ENCODE peak calls at places on chromosomes 13 and 19, in ten cellular contexts. One of them, this sample, is unnamed.

GRCh38 chr13:26518433-26519084 is 38.9 kb upstream of the WASF3 start:
- DNase-seq in body of pancreas: no peak
- DNase-seq in Peyer's patch: no peak
- DNase-seq in heart left ventricle: no peak
- DNase-seq in esophagus muscularis mucosa: no peak
- DNase-seq in suprapubic skin: no peak
- DNase-seq in IMR-90: no peak
- DNase-seq in sigmoid colon: no peak
- DNase-seq in stomach: no peak
- DNase-seq in HCT116: no peak
- DNase-seq in this sample: no peak

GRCh38 chr19:18597809-18598660 is 8.6 kb downstream of the CRLF1 start:
- DNase-seq in body of pancreas: no peak
- DNase-seq in Peyer's patch: no peak
- DNase-seq in heart left ventricle: no peak
- DNase-seq in esophagus muscularis mucosa: no peak
- DNase-seq in suprapubic skin: no peak
- DNase-seq in IMR-90: no peak
- DNase-seq in sigmoid colon: no peak
- DNase-seq in stomach: no peak
- DNase-seq in HCT116: no peak
- DNase-seq in this sample: no peak

GRCh38 chr19:22517496-22518411 is 95.6 kb upstream of the ZNF98 start:
- DNase-seq in body of pancreas: no peak
- DNase-seq in Peyer's patch: no peak
- DNase-seq in heart left ventricle: no peak
- DNase-seq in esophagus muscularis mucosa: no peak
- DNase-seq in suprapubic skin: no peak
- DNase-seq in IMR-90: no peak
- DNase-seq in sigmoid colon: no peak
- DNase-seq in stomach: no peak
- DNase-seq in HCT116: no peak
- DNase-seq in this sample: peak; percentile 45

GRCh38 chr19:49340865-49341718 is 5.9 kb downstream of the CD37 start:
- DNase-seq in body of pancreas: no peak
- DNase-seq in Peyer's patch: no peak
- DNase-seq in heart left ventricle: no peak
- DNase-seq in esophagus muscularis mucosa: no peak
- DNase-seq in suprapubic skin: no peak
- DNase-seq in IMR-90: no peak
- DNase-seq in sigmoid colon: peak; percentile 63
- DNase-seq in stomach: no peak
- DNase-seq in HCT116: no peak
- DNase-seq in this sample: peak; percentile 77

GRCh38 chr19:52991021-52991420 is 22.7 kb upstream of the ERVV-1 start:
- DNase-seq in body of pancreas: no peak
- DNase-seq in Peyer's patch: no peak
- DNase-seq in heart left ventricle: no peak
- DNase-seq in esophagus muscularis mucosa: no peak
- DNase-seq in suprapubic skin: no peak
- DNase-seq in IMR-90: no peak
- DNase-seq in sigmoid colon: no peak
- DNase-seq in stomach: no peak
- DNase-seq in HCT116: no peak
- DNase-seq in this sample: no peak

GRCh38 chr19:58398087-58398486 is 2.6 kb downstream of the RNF225 start:
- DNase-seq in body of pancreas: no peak
- DNase-seq in Peyer's patch: no peak
- DNase-seq in heart left ventricle: no peak
- DNase-seq in esophagus muscularis mucosa: no peak
- DNase-seq in suprapubic skin: no peak
- DNase-seq in IMR-90: no peak
- DNase-seq in sigmoid colon: peak; percentile 32
- DNase-seq in stomach: no peak
- DNase-seq in HCT116: no peak
- DNase-seq in this sample: no peak

GRCh38 chr19:3407556-3408516 is 41.5 kb downstream of the NFIC start:
- DNase-seq in body of pancreas: peak; percentile 72
- DNase-seq in Peyer's patch: no peak
- DNase-seq in heart left ventricle: peak; percentile 70
- DNase-seq in esophagus muscularis mucosa: no peak
- DNase-seq in suprapubic skin: no peak
- DNase-seq in IMR-90: no peak
- DNase-seq in sigmoid colon: peak; percentile 88
- DNase-seq in stomach: peak; percentile 53
- DNase-seq in HCT116: no peak
- DNase-seq in this sample: no peak

GRCh38 chr13:33299626-33300025 is 14.1 kb upstream of the STARD13 start:
- DNase-seq in body of pancreas: no peak
- DNase-seq in Peyer's patch: no peak
- DNase-seq in heart left ventricle: no peak
- DNase-seq in esophagus muscularis mucosa: no peak
- DNase-seq in suprapubic skin: no peak
- DNase-seq in IMR-90: no peak
- DNase-seq in sigmoid colon: no peak
- DNase-seq in stomach: no peak
- DNase-seq in HCT116: no peak
- DNase-seq in this sample: no peak

GRCh38 chr13:42176286-42176685 is 95.7 kb upstream of the AKAP11 start:
- DNase-seq in body of pancreas: no peak
- DNase-seq in Peyer's patch: no peak
- DNase-seq in heart left ventricle: no peak
- DNase-seq in esophagus muscularis mucosa: no peak
- DNase-seq in suprapubic skin: no peak
- DNase-seq in IMR-90: no peak
- DNase-seq in sigmoid colon: no peak
- DNase-seq in stomach: no peak
- DNase-seq in HCT116: no peak
- DNase-seq in this sample: no peak

GRCh38 chr19:55252760-55253159 is 6.1 kb downstream of the PPP6R1 start:
- DNase-seq in body of pancreas: no peak
- DNase-seq in Peyer's patch: no peak
- DNase-seq in heart left ventricle: no peak
- DNase-seq in esophagus muscularis mucosa: no peak
- DNase-seq in suprapubic skin: no peak
- DNase-seq in IMR-90: no peak
- DNase-seq in sigmoid colon: no peak
- DNase-seq in stomach: no peak
- DNase-seq in HCT116: no peak
- DNase-seq in this sample: no peak

GRCh38 chr19:55255618-55256423 is 3.0 kb downstream of the PPP6R1 start:
- DNase-seq in body of pancreas: no peak
- DNase-seq in Peyer's patch: peak; percentile 79
- DNase-seq in heart left ventricle: no peak
- DNase-seq in esophagus muscularis mucosa: no peak
- DNase-seq in suprapubic skin: no peak
- DNase-seq in IMR-90: peak; percentile 60
- DNase-seq in sigmoid colon: no peak
- DNase-seq in stomach: peak; percentile 46
- DNase-seq in HCT116: no peak
- DNase-seq in this sample: no peak

GRCh38 chr19:55253264-55253663 is 5.6 kb downstream of the PPP6R1 start:
- DNase-seq in body of pancreas: no peak
- DNase-seq in Peyer's patch: no peak
- DNase-seq in heart left ventricle: no peak
- DNase-seq in esophagus muscularis mucosa: no peak
- DNase-seq in suprapubic skin: no peak
- DNase-seq in IMR-90: no peak
- DNase-seq in sigmoid colon: no peak
- DNase-seq in stomach: no peak
- DNase-seq in HCT116: no peak
- DNase-seq in this sample: no peak

GRCh38 chr19:55253842-55254624 is 4.8 kb downstream of the PPP6R1 start:
- DNase-seq in body of pancreas: peak; percentile 21
- DNase-seq in Peyer's patch: peak; percentile 90
- DNase-seq in heart left ventricle: no peak
- DNase-seq in esophagus muscularis mucosa: no peak
- DNase-seq in suprapubic skin: no peak
- DNase-seq in IMR-90: no peak
- DNase-seq in sigmoid colon: no peak
- DNase-seq in stomach: peak; percentile 45
- DNase-seq in HCT116: no peak
- DNase-seq in this sample: no peak

DNA sequence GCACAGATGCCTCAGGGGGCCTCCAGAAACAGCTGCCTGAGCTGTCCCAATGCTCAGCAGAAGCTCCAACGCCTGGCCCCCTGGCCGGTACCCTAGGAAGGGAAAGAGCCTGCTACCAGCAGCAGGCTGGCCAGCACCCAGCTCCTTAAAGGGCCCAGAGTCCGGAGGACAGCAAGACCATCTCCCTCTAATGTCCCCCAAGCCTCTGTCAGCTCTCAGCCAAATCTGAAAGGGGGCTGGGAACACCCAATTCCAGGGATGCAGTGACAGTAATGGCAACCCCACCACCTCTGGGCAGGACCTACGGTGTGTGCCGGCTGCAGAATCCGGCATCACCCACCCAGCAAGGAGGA is 4.2 kb downstream of the PPP6R1 start:
- DNase-seq in body of pancreas: no peak
- DNase-seq in Peyer's patch: no peak
- DNase-seq in heart left ventricle: no peak
- DNase-seq in esophagus muscularis mucosa: no peak
- DNase-seq in suprapubic skin: no peak
- DNase-seq in IMR-90: no peak
- DNase-seq in sigmoid colon: no peak
- DNase-seq in stomach: no peak
- DNase-seq in HCT116: no peak
- DNase-seq in this sample: no peak
- H3K4me3 ChIP-seq in body of pancreas: no peak overlapping the region
- H3K4me3 ChIP-seq in Peyer's patch: peak overlapping the region; percentile 40
- H3K4me3 ChIP-seq in heart left ventricle: no peak overlapping the region
- H3K4me3 ChIP-seq in esophagus muscularis mucosa: peak overlapping the region; percentile 28
- H3K4me3 ChIP-seq in suprapubic skin: peak overlapping the region; percentile 39
- H3K4me3 ChIP-seq in IMR-90: no peak overlapping the region
- H3K4me3 ChIP-seq in sigmoid colon: no peak overlapping the region
- H3K4me3 ChIP-seq in stomach: peak overlapping the region; percentile 20
- H3K4me3 ChIP-seq in HCT116: no peak overlapping the region
- H3K4me3 ChIP-seq in this sample: no peak overlapping the region

GRCh38 chr13:102141625-102142472 is 260.0 kb downstream of the FGF14 start:
- DNase-seq in body of pancreas: no peak
- DNase-seq in Peyer's patch: no peak
- DNase-seq in heart left ventricle: no peak
- DNase-seq in esophagus muscularis mucosa: no peak
- DNase-seq in suprapubic skin: no peak
- DNase-seq in IMR-90: peak; percentile 35
- DNase-seq in sigmoid colon: no peak
- DNase-seq in stomach: no peak
- DNase-seq in HCT116: no peak
- DNase-seq in this sample: no peak

GRCh38 chr13:102139626-102140025 is 262.2 kb downstream of the FGF14 start:
- DNase-seq in body of pancreas: no peak
- DNase-seq in Peyer's patch: no peak
- DNase-seq in heart left ventricle: no peak
- DNase-seq in esophagus muscularis mucosa: no peak
- DNase-seq in suprapubic skin: no peak
- DNase-seq in IMR-90: no peak
- DNase-seq in sigmoid colon: no peak
- DNase-seq in stomach: no peak
- DNase-seq in HCT116: no peak
- DNase-seq in this sample: no peak

GRCh38 chr13:102138635-102139225 is 263.1 kb downstream of the FGF14 start:
- DNase-seq in body of pancreas: no peak
- DNase-seq in Peyer's patch: no peak
- DNase-seq in heart left ventricle: no peak
- DNase-seq in esophagus muscularis mucosa: no peak
- DNase-seq in suprapubic skin: no peak
- DNase-seq in IMR-90: peak; percentile 10
- DNase-seq in sigmoid colon: no peak
- DNase-seq in stomach: no peak
- DNase-seq in HCT116: no peak
- DNase-seq in this sample: no peak

GRCh38 chr13:102145750-102146149 is 256.1 kb downstream of the FGF14 start:
- DNase-seq in body of pancreas: no peak
- DNase-seq in Peyer's patch: no peak
- DNase-seq in heart left ventricle: no peak
- DNase-seq in esophagus muscularis mucosa: no peak
- DNase-seq in suprapubic skin: no peak
- DNase-seq in IMR-90: no peak
- DNase-seq in sigmoid colon: no peak
- DNase-seq in stomach: no peak
- DNase-seq in HCT116: no peak
- DNase-seq in this sample: no peak

GRCh38 chr13:102142473-102142826 is 259.4 kb downstream of the FGF14 start:
- DNase-seq in body of pancreas: no peak
- DNase-seq in Peyer's patch: no peak
- DNase-seq in heart left ventricle: no peak
- DNase-seq in esophagus muscularis mucosa: no peak
- DNase-seq in suprapubic skin: no peak
- DNase-seq in IMR-90: no peak
- DNase-seq in sigmoid colon: no peak
- DNase-seq in stomach: no peak
- DNase-seq in HCT116: no peak
- DNase-seq in this sample: no peak
- TF ChIP-seq CTCF in body of pancreas: no peak
- TF ChIP-seq CTCF in Peyer's patch: no peak
- TF ChIP-seq CTCF in heart left ventricle: no peak
- TF ChIP-seq CTCF in esophagus muscularis mucosa: no peak
- TF ChIP-seq CTCF in suprapubic skin: no peak
- TF ChIP-seq CTCF in IMR-90: no peak
- TF ChIP-seq CTCF in sigmoid colon: no peak
- TF ChIP-seq CTCF in stomach: no peak
- TF ChIP-seq CTCF in HCT116: no peak
- TF ChIP-seq CTCF in this sample: no peak

GRCh38 chr19:510606-511100 is 3.4 kb downstream of the TPGS1 start:
- DNase-seq in body of pancreas: peak; percentile 78
- DNase-seq in Peyer's patch: peak; percentile 80
- DNase-seq in heart left ventricle: peak; percentile 73
- DNase-seq in esophagus muscularis mucosa: no peak
- DNase-seq in suprapubic skin: peak; percentile 87
- DNase-seq in IMR-90: peak; percentile 81
- DNase-seq in sigmoid colon: peak; percentile 88
- DNase-seq in stomach: peak; percentile 77
- DNase-seq in HCT116: peak; percentile 80
- DNase-seq in this sample: peak; percentile 94
- TF ChIP-seq POLR2A in body of pancreas: no peak
- TF ChIP-seq POLR2A in Peyer's patch: no peak
- TF ChIP-seq POLR2A in heart left ventricle: no peak
- TF ChIP-seq POLR2A in esophagus muscularis mucosa: no peak
- TF ChIP-seq POLR2A in suprapubic skin: no peak
- TF ChIP-seq POLR2A in IMR-90: no peak
- TF ChIP-seq POLR2A in sigmoid colon: no peak
- TF ChIP-seq POLR2A in stomach: no peak
- TF ChIP-seq POLR2A in HCT116: no peak
- TF ChIP-seq POLR2A in this sample: no peak

GRCh38 chr19:54096642-54097106 is 3.9 kb downstream of the OSCAR start:
- DNase-seq in body of pancreas: no peak
- DNase-seq in Peyer's patch: no peak
- DNase-seq in heart left ventricle: no peak
- DNase-seq in esophagus muscularis mucosa: no peak
- DNase-seq in suprapubic skin: no peak
- DNase-seq in IMR-90: peak; percentile 17
- DNase-seq in sigmoid colon: peak; percentile 68
- DNase-seq in stomach: no peak
- DNase-seq in HCT116: peak; percentile 19
- DNase-seq in this sample: no peak
- H3K4me3 ChIP-seq in body of pancreas: no peak overlapping the region
- H3K4me3 ChIP-seq in Peyer's patch: peak overlapping the region; percentile 59
- H3K4me3 ChIP-seq in heart left ventricle: no peak overlapping the region
- H3K4me3 ChIP-seq in esophagus muscularis mucosa: peak overlapping the region; percentile 54
- H3K4me3 ChIP-seq in suprapubic skin: peak overlapping the region; percentile 53
- H3K4me3 ChIP-seq in IMR-90: peak overlapping the region; percentile 38
- H3K4me3 ChIP-seq in sigmoid colon: no peak overlapping the region
- H3K4me3 ChIP-seq in stomach: no peak overlapping the region
- H3K4me3 ChIP-seq in HCT116: peak overlapping the region; percentile 51
- H3K4me3 ChIP-seq in this sample: no peak overlapping the region